ENCODE peak calls at places on chromosomes 4 and X, in six cellular contexts. One of them, this sample, is unnamed.

GRCh38 chr4:25928956-25929336 is 14.9 kb downstream of the SMIM20 start:
- DNase-seq in ovary: no peak
- DNase-seq in tibial nerve: no peak
- DNase-seq in H9: no peak
- DNase-seq in A549: no peak
- DNase-seq in gastrocnemius medialis: no peak
- DNase-seq in this sample: no peak

GRCh38 chr4:78779280-78779679 is 3.1 kb downstream of the BMP2K start:
- DNase-seq in A549: no peak
- DNase-seq in ovary: no peak
- DNase-seq in H9: no peak
- DNase-seq in tibial nerve: no peak
- DNase-seq in gastrocnemius medialis: no peak
- DNase-seq in this sample: no peak

GRCh38 chr4:25450491-25450901 is 73.4 kb downstream of the ANAPC4 start:
- DNase-seq in A549: no peak
- DNase-seq in ovary: no peak
- DNase-seq in tibial nerve: no peak
- DNase-seq in H9: no peak
- DNase-seq in gastrocnemius medialis: no peak
- DNase-seq in this sample: no peak

GRCh38 chrX:80766916-80767315 is 42.8 kb downstream of the BRWD3 start:
- DNase-seq in H9: no peak
- DNase-seq in ovary: no peak
- DNase-seq in A549: no peak
- DNase-seq in gastrocnemius medialis: no peak
- DNase-seq in tibial nerve: no peak
- DNase-seq in this sample: no peak

GRCh38 chr4:30295652-30296051 is 424.5 kb upstream of the PCDH7 start:
- DNase-seq in H9: peak
- DNase-seq in tibial nerve: no peak
- DNase-seq in ovary: no peak
- DNase-seq in A549: no peak
- DNase-seq in gastrocnemius medialis: no peak
- DNase-seq in this sample: no peak

GRCh38 chr4:25113915-25114904 is 46.0 kb downstream of the SEPSECS start:
- DNase-seq in gastrocnemius medialis: no peak
- DNase-seq in tibial nerve: no peak
- DNase-seq in ovary: no peak
- DNase-seq in A549: no peak
- DNase-seq in H9: no peak
- DNase-seq in this sample: peak

GRCh38 chr4:87529187-87529586 is at the start of gene SPARCL1:
- DNase-seq in H9: no peak
- DNase-seq in gastrocnemius medialis: peak
- DNase-seq in tibial nerve: no peak
- DNase-seq in ovary: peak
- DNase-seq in A549: no peak
- DNase-seq in this sample: no peak

GRCh38 chrX:9899640-9900075 is 67.5 kb upstream of the CLDN34 start:
- DNase-seq in tibial nerve: no peak
- DNase-seq in gastrocnemius medialis: no peak
- DNase-seq in H9: no peak
- DNase-seq in A549: no peak
- DNase-seq in ovary: peak
- DNase-seq in this sample: no peak

GRCh38 chr4:185895866-185896265 is 83.9 kb upstream of the SORBS2 start:
- DNase-seq in H9: no peak
- DNase-seq in gastrocnemius medialis: no peak
- DNase-seq in A549: no peak
- DNase-seq in ovary: no peak
- DNase-seq in tibial nerve: no peak
- DNase-seq in this sample: no peak

GRCh38 chr4:8303485-8304281 is 34.1 kb downstream of the HTRA3 start:
- DNase-seq in ovary: peak
- DNase-seq in gastrocnemius medialis: peak
- DNase-seq in A549: peak
- DNase-seq in H9: no peak
- DNase-seq in tibial nerve: no peak
- DNase-seq in this sample: peak

GRCh38 chr4:117983541-117984451 is 50.5 kb upstream of the NDST3 start:
- DNase-seq in ovary: no peak
- DNase-seq in gastrocnemius medialis: no peak
- DNase-seq in tibial nerve: no peak
- DNase-seq in A549: no peak
- DNase-seq in H9: no peak
- DNase-seq in this sample: no peak

GRCh38 chr4:169175035-169175434 is 95.7 kb downstream of the SH3RF1 start:
- DNase-seq in H9: no peak
- DNase-seq in tibial nerve: no peak
- DNase-seq in ovary: no peak
- DNase-seq in A549: no peak
- DNase-seq in gastrocnemius medialis: no peak
- DNase-seq in this sample: no peak

GRCh38 chrX:72247206-72247944 is 8.5 kb upstream of the ERCC6L start:
- DNase-seq in A549: no peak
- DNase-seq in tibial nerve: no peak
- DNase-seq in H9: no peak
- DNase-seq in ovary: peak
- DNase-seq in gastrocnemius medialis: no peak
- DNase-seq in this sample: no peak

GRCh38 chrX:104284407-104285000 is 29.8 kb upstream of the ESX1 start:
- DNase-seq in H9: no peak
- DNase-seq in A549: no peak
- DNase-seq in ovary: no peak
- DNase-seq in gastrocnemius medialis: no peak
- DNase-seq in tibial nerve: no peak
- DNase-seq in this sample: no peak

GRCh38 chr4:55426518-55426917 is 30.8 kb downstream of the TMEM165 start:
- DNase-seq in gastrocnemius medialis: no peak
- DNase-seq in ovary: no peak
- DNase-seq in H9: no peak
- DNase-seq in tibial nerve: no peak
- DNase-seq in A549: no peak
- DNase-seq in this sample: no peak

GRCh38 chrX:112844250-112844649 is 3.6 kb upstream of the AMOT start:
- DNase-seq in A549: no peak
- DNase-seq in H9: no peak
- DNase-seq in tibial nerve: no peak
- DNase-seq in ovary: no peak
- DNase-seq in gastrocnemius medialis: no peak
- DNase-seq in this sample: no peak

GRCh38 chr4:180665994-180666818 is 1577.0 kb upstream of the TENM3 start:
- DNase-seq in A549: peak
- DNase-seq in ovary: no peak
- DNase-seq in H9: peak
- DNase-seq in gastrocnemius medialis: no peak
- DNase-seq in tibial nerve: no peak
- DNase-seq in this sample: peak

GRCh38 chr4:107989162-107989536 is 540 bp upstream of the HADH start:
- DNase-seq in A549: no peak
- DNase-seq in H9: no peak
- DNase-seq in tibial nerve: no peak
- DNase-seq in gastrocnemius medialis: no peak
- DNase-seq in ovary: no peak
- DNase-seq in this sample: no peak

GRCh38 chr4:182062936-182063335 is 180.3 kb upstream of the TENM3 start:
- DNase-seq in A549: no peak
- DNase-seq in tibial nerve: no peak
- DNase-seq in gastrocnemius medialis: no peak
- DNase-seq in H9: no peak
- DNase-seq in ovary: no peak
- DNase-seq in this sample: peak

GRCh38 chr4:155307731-155308277 is 69.0 kb downstream of the MAP9 start:
- DNase-seq in gastrocnemius medialis: no peak
- DNase-seq in A549: no peak
- DNase-seq in ovary: no peak
- DNase-seq in H9: no peak
- DNase-seq in tibial nerve: no peak
- DNase-seq in this sample: no peak

DNA sequence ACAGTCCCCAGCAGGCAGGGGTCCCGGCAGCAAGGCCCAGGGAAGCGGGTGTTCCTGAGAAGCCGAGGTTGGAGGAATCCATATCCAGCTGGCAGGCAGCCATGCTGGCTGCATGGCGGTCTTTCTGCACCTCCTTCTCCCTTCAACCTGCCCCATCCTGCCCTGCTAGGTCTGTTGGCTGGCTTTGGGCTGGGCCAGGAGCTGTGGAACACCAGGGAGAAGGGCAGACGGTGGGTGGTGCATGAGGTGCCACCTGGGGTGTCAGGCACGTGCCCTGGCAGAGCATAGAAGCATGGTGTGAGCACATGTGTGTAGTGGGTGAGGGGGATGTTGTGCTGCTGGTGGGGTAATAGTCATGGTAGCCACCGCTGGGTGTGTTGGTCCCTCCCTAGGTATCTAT is 150.1 kb downstream of the PJA1 start:
- DNase-seq in gastrocnemius medialis: no peak
- DNase-seq in ovary: no peak
- DNase-seq in tibial nerve: no peak
- DNase-seq in A549: no peak
- DNase-seq in H9: peak
- DNase-seq in this sample: no peak
- H3K27ac ChIP-seq in gastrocnemius medialis: no peak
- H3K27ac ChIP-seq in ovary: no peak
- H3K27ac ChIP-seq in tibial nerve: no peak
- H3K27ac ChIP-seq in A549: no peak
- H3K27ac ChIP-seq in H9: no peak
- H3K27ac ChIP-seq in this sample: peak

DNA sequence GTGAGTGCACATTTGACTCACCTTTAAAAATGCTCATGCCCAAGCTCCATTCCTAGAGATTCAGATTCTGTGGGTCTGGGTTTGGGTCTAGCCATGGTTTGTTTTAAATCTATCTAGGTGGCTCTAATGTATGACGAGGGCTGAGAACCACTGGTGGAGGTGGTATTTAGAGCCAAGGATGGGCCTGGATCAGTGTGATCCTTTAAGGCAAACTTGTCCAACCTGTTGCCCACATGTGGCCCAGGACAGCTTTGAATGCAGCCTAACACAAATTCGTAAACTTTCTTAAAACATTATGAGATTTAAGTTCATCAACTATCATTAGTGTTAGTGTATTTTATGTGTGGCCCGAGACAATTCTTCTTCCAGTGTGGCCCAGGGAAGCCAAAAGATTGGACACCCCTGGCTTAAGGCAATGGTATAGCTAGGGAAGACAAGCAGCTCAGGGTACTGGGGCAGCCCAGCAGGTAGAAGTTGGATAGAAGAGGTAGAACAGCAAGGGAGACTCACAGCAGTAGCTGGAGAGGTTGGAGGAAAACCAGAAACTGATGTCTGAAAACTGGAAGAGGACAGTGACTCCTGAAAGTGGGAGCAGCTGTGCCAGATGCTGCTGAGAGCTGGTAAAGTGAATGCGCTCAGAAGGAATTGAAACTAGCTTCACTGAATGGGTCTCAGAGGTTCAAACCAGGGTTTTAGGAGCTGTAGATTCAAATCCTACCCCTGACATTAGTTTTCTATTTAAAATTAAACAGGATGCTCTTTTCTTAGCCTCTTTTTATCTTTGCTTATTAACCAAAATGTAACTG is 18.2 kb downstream of the ADD1 start:
- DNase-seq in gastrocnemius medialis: no peak
- DNase-seq in H9: no peak
- DNase-seq in tibial nerve: no peak
- DNase-seq in ovary: no peak
- DNase-seq in A549: no peak
- DNase-seq in this sample: no peak
- H3K27ac ChIP-seq in gastrocnemius medialis: peak
- H3K27ac ChIP-seq in H9: peak
- H3K27ac ChIP-seq in tibial nerve: peak
- H3K27ac ChIP-seq in ovary: no peak
- H3K27ac ChIP-seq in A549: no peak
- H3K27ac ChIP-seq in this sample: no peak

GRCh38 chr4:40630335-40631021 is 814 bp upstream of the RBM47 start:
- DNase-seq in A549: peak
- DNase-seq in tibial nerve: peak
- DNase-seq in H9: peak
- DNase-seq in gastrocnemius medialis: peak
- DNase-seq in ovary: peak
- DNase-seq in this sample: peak

GRCh38 chr4:40627540-40627939 is 2.1 kb downstream of the RBM47 start:
- DNase-seq in ovary: no peak
- DNase-seq in H9: no peak
- DNase-seq in gastrocnemius medialis: no peak
- DNase-seq in tibial nerve: no peak
- DNase-seq in A549: no peak
- DNase-seq in this sample: no peak

GRCh38 chr4:40628888-40629287 is 776 bp downstream of the RBM47 start:
- DNase-seq in ovary: no peak
- DNase-seq in gastrocnemius medialis: no peak
- DNase-seq in H9: no peak
- DNase-seq in A549: no peak
- DNase-seq in tibial nerve: no peak
- DNase-seq in this sample: no peak

GRCh38 chr4:40626183-40626990 is 3.3 kb downstream of the RBM47 start:
- DNase-seq in H9: no peak
- DNase-seq in gastrocnemius medialis: no peak
- DNase-seq in ovary: peak
- DNase-seq in tibial nerve: no peak
- DNase-seq in A549: no peak
- DNase-seq in this sample: no peak

DNA sequence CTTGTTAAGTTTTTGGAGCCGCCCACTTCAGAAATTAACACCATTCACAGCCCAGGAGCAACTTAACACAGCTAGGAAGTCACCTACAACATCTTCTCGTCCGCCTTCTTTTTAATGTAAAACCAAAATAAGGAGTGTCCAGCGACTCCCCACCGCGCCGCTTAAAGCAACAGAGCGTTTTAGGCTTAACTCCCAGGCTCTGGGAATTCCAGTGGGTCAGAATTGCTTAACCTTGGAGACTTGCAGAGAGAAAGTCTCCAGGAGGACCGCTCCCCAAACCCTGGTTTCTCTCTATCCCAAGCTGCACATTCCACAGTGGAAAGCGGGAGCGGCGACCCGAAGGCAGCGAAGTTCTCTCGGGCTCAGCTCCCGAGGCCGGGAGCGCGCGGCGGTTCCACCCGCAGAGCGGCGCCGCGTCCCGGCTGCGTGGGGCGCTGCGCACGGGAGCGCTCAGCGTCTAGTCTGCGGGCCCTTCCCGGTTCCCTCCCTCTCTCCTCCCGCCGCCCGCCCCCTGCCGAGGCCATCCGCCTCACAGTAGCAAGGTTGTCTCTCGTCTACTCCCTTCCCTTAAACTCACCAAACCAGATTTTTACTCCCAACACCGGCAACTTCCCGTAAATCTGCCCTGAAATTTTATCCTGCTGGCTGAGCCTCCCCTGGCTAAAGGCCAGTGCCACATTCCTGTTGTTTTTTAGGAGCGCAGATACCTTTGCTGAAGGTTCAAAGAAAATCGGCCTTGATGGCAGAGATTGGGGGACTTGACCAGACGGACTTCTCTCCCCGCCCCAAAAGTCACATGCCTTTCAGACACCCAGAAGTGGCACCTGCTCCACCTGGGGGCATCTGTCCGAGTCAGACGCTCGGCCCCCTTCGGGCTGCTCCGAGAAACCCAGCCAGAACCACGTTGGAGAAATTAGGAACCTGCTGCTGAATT is at the start of gene RBM47:
- DNase-seq in H9: peak
- DNase-seq in ovary: peak
- DNase-seq in tibial nerve: no peak
- DNase-seq in A549: no peak
- DNase-seq in gastrocnemius medialis: no peak
- DNase-seq in this sample: peak
- H3K27ac ChIP-seq in H9: peak
- H3K27ac ChIP-seq in ovary: no peak
- H3K27ac ChIP-seq in tibial nerve: peak
- H3K27ac ChIP-seq in A549: peak
- H3K27ac ChIP-seq in gastrocnemius medialis: peak
- H3K27ac ChIP-seq in this sample: peak

GRCh38 chrX:12984629-12985303 is 9.9 kb downstream of the TMSB4X start:
- DNase-seq in gastrocnemius medialis: no peak
- DNase-seq in A549: peak
- DNase-seq in ovary: no peak
- DNase-seq in H9: no peak
- DNase-seq in tibial nerve: no peak
- DNase-seq in this sample: peak
- H3K27ac ChIP-seq in gastrocnemius medialis: peak
- H3K27ac ChIP-seq in A549: peak
- H3K27ac ChIP-seq in ovary: no peak
- H3K27ac ChIP-seq in H9: no peak
- H3K27ac ChIP-seq in tibial nerve: peak
- H3K27ac ChIP-seq in this sample: peak

This sample was measured in RWPE1.